ENCODE peak calls at places on chromosomes 7 and 10, in seven cellular contexts. T is naive thymus-derived CD8-positive, alpha-beta T cell; P is central memory CD8-positive, alpha-beta T cell; C is right lobe of liver; X is AG04450; S is fibroblast of the conjunctiva; W is fibroblast of villous mesenchyme. R is an unnamed sample.

GRCh38 chr7:24419527-24419926 is 135.5 kb downstream of the NPY start:
- DNase-seq in C (no peak), T (no peak), W (no peak), P (no peak), X (no peak), S (no peak), R (no peak)

GRCh38 chr7:90596745-90597526 is 815 bp downstream of the CDK14 start:
- DNase-seq in T (no peak), S (no peak), C (no peak), P (no peak), X (no peak), W (peak), R (no peak)

GRCh38 chr7:10212664-10213063 is 761.0 kb upstream of the PHF14 start:
- DNase-seq in S (no peak), T (no peak), W (no peak), P (no peak), C (no peak), X (no peak), R (no peak)

GRCh38 chr7:8433477-8434289 is at the start of gene NXPH1:
- DNase-seq in W (no peak), S (no peak), C (peak), X (no peak), P (no peak), T (no peak), R (no peak)

GRCh38 chr7:129801882-129802281 is 150.9 kb downstream of the UBE2H start:
- DNase-seq in P (no peak), X (no peak), T (no peak), S (no peak), C (no peak), W (no peak), R (no peak)

GRCh38 chr10:125343118-125343752 is 182.9 kb upstream of the CTBP2 start:
- DNase-seq in C (no peak), W (peak), X (no peak), P (no peak), T (no peak), S (peak), R (no peak)

GRCh38 chr7:2713370-2713769 is 25.4 kb downstream of the AMZ1 start:
- DNase-seq in X (no peak), P (no peak), W (no peak), S (no peak), C (no peak), T (no peak), R (no peak)

GRCh38 chr10:71161429-71161828 is 50.9 kb upstream of the UNC5B start:
- DNase-seq in P (no peak), X (no peak), T (no peak), S (no peak), W (no peak), C (no peak), R (no peak)

GRCh38 chr7:75639071-75639892 is 99.5 kb downstream of the HIP1 start:
- DNase-seq in P (no peak), X (no peak), T (peak), C (peak), S (no peak), W (peak), R (no peak)

GRCh38 chr10:133141963-133142350 is 18.1 kb upstream of the KNDC1 start:
- DNase-seq in X (no peak), C (peak), S (no peak), W (no peak), T (no peak), P (no peak), R (no peak)

GRCh38 chr10:105974803-105975456 is 1189.6 kb downstream of the SORCS1 start:
- DNase-seq in W (peak), S (no peak), P (no peak), T (no peak), C (peak), X (no peak), R (no peak)

GRCh38 chr7:77313086-77313485 is 103.1 kb downstream of the GSAP start:
- DNase-seq in S (no peak), X (no peak), C (no peak), W (no peak), P (no peak), T (no peak), R (no peak)

GRCh38 chr10:60611291-60611747 is 167.0 kb upstream of the CDK1 start:
- DNase-seq in C (no peak), X (no peak), P (no peak), S (peak), T (no peak), W (peak), R (peak)

GRCh38 chr7:77199008-77199966 is at the start of gene FGL2:
- DNase-seq in C (peak), X (peak), S (peak), T (peak), W (peak), P (no peak), R (peak)

GRCh38 chr7:47180268-47180826 is 401.6 kb downstream of the TNS3 start:
- DNase-seq in P (no peak), T (no peak), W (peak), S (peak), C (no peak), X (peak), R (peak)

GRCh38 chr7:107891619-107892366 is 810 bp downstream of the DLD start:
- DNase-seq in T (peak), S (no peak), X (no peak), C (no peak), P (no peak), W (peak), R (no peak)

GRCh38 chr7:149529136-149529718 is 31.6 kb upstream of the ZNF746 start:
- DNase-seq in P (no peak), S (no peak), C (no peak), X (no peak), W (peak), T (no peak), R (no peak)

R was measured in AG09309.